ENCODE peak calls at places on chromosome 3, in seven cellular contexts. One of them, this sample, is unnamed.

GRCh38 chr3:15887261-15887660 is 89.5 kb upstream of the ANKRD28 start:
- DNase-seq in AG04450: no peak
- DNase-seq in colonic mucosa: no peak
- DNase-seq in nucleus accumbens: no peak
- DNase-seq in NCI-H1694: no peak
- DNase-seq in NCI-H1930: no peak
- DNase-seq in hippocampal formation: no peak
- DNase-seq in this sample: no peak

GRCh38 chr3:42851228-42851834 is 24.3 kb downstream of the CYP8B1 start:
- DNase-seq in AG04450: no peak
- DNase-seq in colonic mucosa: no peak
- DNase-seq in nucleus accumbens: no peak
- DNase-seq in NCI-H1694: no peak
- DNase-seq in NCI-H1930: no peak
- DNase-seq in hippocampal formation: no peak
- DNase-seq in this sample: no peak

GRCh38 chr3:45212095-45212468 is 14.0 kb downstream of the TMEM158 start:
- DNase-seq in AG04450: no peak
- DNase-seq in colonic mucosa: no peak
- DNase-seq in nucleus accumbens: no peak
- DNase-seq in NCI-H1694: no peak
- DNase-seq in NCI-H1930: no peak
- DNase-seq in hippocampal formation: no peak
- DNase-seq in this sample: no peak

GRCh38 chr3:63228677-63229076 is 49.4 kb upstream of the SYNPR start:
- DNase-seq in AG04450: no peak
- DNase-seq in colonic mucosa: peak
- DNase-seq in nucleus accumbens: no peak
- DNase-seq in NCI-H1694: peak
- DNase-seq in NCI-H1930: peak
- DNase-seq in hippocampal formation: no peak
- DNase-seq in this sample: no peak

GRCh38 chr3:46852839-46853355 is 10.3 kb downstream of the MYL3 start:
- DNase-seq in AG04450: no peak
- DNase-seq in colonic mucosa: no peak
- DNase-seq in nucleus accumbens: no peak
- DNase-seq in NCI-H1694: no peak
- DNase-seq in NCI-H1930: no peak
- DNase-seq in hippocampal formation: no peak
- DNase-seq in this sample: no peak

GRCh38 chr3:11250902-11251806 is 21.0 kb upstream of the ATG7 start:
- DNase-seq in AG04450: no peak
- DNase-seq in colonic mucosa: no peak
- DNase-seq in nucleus accumbens: no peak
- DNase-seq in NCI-H1694: no peak
- DNase-seq in NCI-H1930: no peak
- DNase-seq in hippocampal formation: no peak
- DNase-seq in this sample: no peak

GRCh38 chr3:38140326-38141172 is 2.1 kb downstream of the MYD88 start:
- DNase-seq in AG04450: no peak
- DNase-seq in colonic mucosa: no peak
- DNase-seq in nucleus accumbens: no peak
- DNase-seq in NCI-H1694: no peak
- DNase-seq in NCI-H1930: no peak
- DNase-seq in hippocampal formation: no peak
- DNase-seq in this sample: no peak

GRCh38 chr3:5051772-5052171 is 70.3 kb upstream of the ARL8B start:
- DNase-seq in AG04450: no peak
- DNase-seq in colonic mucosa: no peak
- DNase-seq in nucleus accumbens: no peak
- DNase-seq in NCI-H1694: no peak
- DNase-seq in NCI-H1930: no peak
- DNase-seq in hippocampal formation: no peak
- DNase-seq in this sample: no peak

GRCh38 chr3:46700772-46701171 is 420 bp upstream of the TMIE start:
- DNase-seq in AG04450: no peak
- DNase-seq in colonic mucosa: no peak
- DNase-seq in nucleus accumbens: no peak
- DNase-seq in NCI-H1694: no peak
- DNase-seq in NCI-H1930: no peak
- DNase-seq in hippocampal formation: peak
- DNase-seq in this sample: no peak

GRCh38 chr3:165233521-165234195 is 37.5 kb upstream of the SLITRK3 start:
- DNase-seq in AG04450: no peak
- DNase-seq in colonic mucosa: no peak
- DNase-seq in nucleus accumbens: no peak
- DNase-seq in NCI-H1694: no peak
- DNase-seq in NCI-H1930: no peak
- DNase-seq in hippocampal formation: no peak
- DNase-seq in this sample: no peak

GRCh38 chr3:196192036-196193001 is 18.9 kb downstream of the ZDHHC19 start:
- DNase-seq in AG04450: no peak
- DNase-seq in colonic mucosa: peak
- DNase-seq in nucleus accumbens: no peak
- DNase-seq in NCI-H1694: no peak
- DNase-seq in NCI-H1930: no peak
- DNase-seq in hippocampal formation: no peak
- DNase-seq in this sample: no peak